ENCODE peak calls at places on chromosome 7, in four cellular contexts. One of them, this sample, is unnamed.

GRCh38 chr7:92809397-92810241 is 26.8 kb downstream of the CDK6 start:
- DNase-seq in K562: peak
- DNase-seq in HepG2: peak
- DNase-seq in A549: peak
- DNase-seq in this sample: peak

GRCh38 chr7:150378115-150378852 is 846 bp upstream of the ZNF775 start:
- DNase-seq in A549: peak
- DNase-seq in HepG2: peak
- DNase-seq in K562: peak
- DNase-seq in this sample: peak

GRCh38 chr7:54260868-54261475 is 281.2 kb upstream of the VSTM2A start:
- DNase-seq in A549: no peak
- DNase-seq in HepG2: no peak
- DNase-seq in K562: no peak
- DNase-seq in this sample: no peak

GRCh38 chr7:95736635-95737034 is 35.7 kb upstream of the DYNC1I1 start:
- DNase-seq in HepG2: no peak
- DNase-seq in K562: no peak
- DNase-seq in A549: no peak
- DNase-seq in this sample: no peak

GRCh38 chr7:108618056-108618455 is 48.4 kb downstream of the DNAJB9 start:
- DNase-seq in K562: no peak
- DNase-seq in HepG2: no peak
- DNase-seq in A549: no peak
- DNase-seq in this sample: no peak

GRCh38 chr7:50497068-50497642 is 47.0 kb upstream of the FIGNL1 start:
- DNase-seq in K562: peak
- DNase-seq in A549: no peak
- DNase-seq in HepG2: no peak
- DNase-seq in this sample: no peak

GRCh38 chr7:55261386-55261770 is 103.8 kb upstream of the LANCL2 start:
- DNase-seq in A549: no peak
- DNase-seq in K562: no peak
- DNase-seq in HepG2: no peak
- DNase-seq in this sample: no peak

GRCh38 chr7:79664884-79665676 is 211.6 kb upstream of the MAGI2 start:
- DNase-seq in HepG2: no peak
- DNase-seq in A549: no peak
- DNase-seq in K562: no peak
- DNase-seq in this sample: no peak

GRCh38 chr7:133358728-133359127 is 105.8 kb downstream of the EXOC4 start:
- DNase-seq in K562: no peak
- DNase-seq in A549: no peak
- DNase-seq in HepG2: no peak
- DNase-seq in this sample: no peak
- TF ChIP-seq MAX in K562: no peak
- TF ChIP-seq MAX in A549: no peak
- TF ChIP-seq MAX in HepG2: no peak
- TF ChIP-seq MAX in this sample: no peak

DNA sequence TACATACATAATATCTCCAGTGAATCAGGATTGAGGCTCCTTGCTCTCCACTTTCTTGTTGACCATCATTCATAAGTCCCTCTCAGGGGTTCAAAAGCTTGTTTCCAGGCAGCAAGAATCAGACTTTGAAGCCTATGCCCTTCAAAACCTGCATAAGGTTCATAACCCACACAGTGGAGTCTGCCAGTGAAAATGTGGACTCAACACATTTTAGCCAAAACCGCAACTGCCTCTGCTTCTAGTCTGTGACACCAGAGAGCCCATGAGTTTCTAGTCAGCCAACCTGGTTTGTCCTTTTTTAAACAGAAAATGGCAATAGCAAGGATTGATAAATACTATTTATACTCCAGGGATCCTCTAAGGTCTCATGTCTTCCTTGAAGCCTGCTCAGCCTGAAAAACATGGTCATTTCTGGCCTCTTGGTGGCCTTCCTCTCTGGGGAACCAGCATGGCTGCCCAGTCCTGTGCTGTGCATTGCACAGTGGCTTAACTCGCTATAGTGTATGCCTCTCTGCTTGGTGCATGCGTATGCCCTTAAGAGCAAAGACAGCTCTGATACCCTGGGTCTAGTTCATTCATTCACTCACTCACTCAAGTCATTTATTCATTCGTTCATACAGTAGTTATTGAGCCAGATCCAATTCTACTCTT is 67.5 kb downstream of the WIPF3 start:
- DNase-seq in K562: no peak
- DNase-seq in A549: no peak
- DNase-seq in HepG2: no peak
- DNase-seq in this sample: no peak
- TF ChIP-seq HMGXB4 in K562: no peak
- TF ChIP-seq HMGXB4 in A549: no peak
- TF ChIP-seq HMGXB4 in HepG2: no peak
- TF ChIP-seq HMGXB4 in this sample: no peak

DNA sequence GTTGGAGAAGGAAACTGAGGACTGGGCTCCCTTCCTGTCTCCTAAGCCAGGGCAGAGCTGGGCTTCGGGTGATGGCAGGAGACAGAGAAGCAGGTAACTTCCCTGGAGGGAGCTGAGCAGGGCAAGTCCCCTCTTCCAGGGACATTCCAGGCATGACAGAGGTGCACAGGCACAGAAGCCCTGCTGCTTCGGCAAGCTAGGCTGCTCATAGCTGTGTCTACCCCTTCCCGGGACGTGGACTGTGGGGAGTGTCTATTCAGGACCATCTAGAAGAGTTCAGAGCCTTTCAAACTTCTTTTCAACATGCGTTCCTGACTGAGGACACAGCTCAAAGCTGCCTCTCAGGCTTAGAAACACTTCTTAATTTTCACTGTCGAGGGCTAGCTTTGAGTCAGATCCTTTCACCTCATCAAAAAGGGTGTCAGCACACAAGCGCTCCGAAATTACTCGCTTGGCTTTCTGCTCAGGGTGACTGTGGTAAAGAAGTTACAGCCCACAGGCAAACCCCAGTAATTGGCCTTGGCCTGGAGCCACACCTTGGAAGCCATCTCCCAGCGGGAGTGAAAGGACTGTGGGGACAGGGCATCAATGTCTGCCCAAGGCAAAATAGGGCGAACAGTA is 63.7 kb upstream of the STEAP1B start:
- DNase-seq in A549: no peak
- DNase-seq in HepG2: no peak
- DNase-seq in K562: peak
- DNase-seq in this sample: peak
- TF ChIP-seq MAX in A549: no peak
- TF ChIP-seq MAX in HepG2: no peak
- TF ChIP-seq MAX in K562: no peak
- TF ChIP-seq MAX in this sample: no peak

DNA sequence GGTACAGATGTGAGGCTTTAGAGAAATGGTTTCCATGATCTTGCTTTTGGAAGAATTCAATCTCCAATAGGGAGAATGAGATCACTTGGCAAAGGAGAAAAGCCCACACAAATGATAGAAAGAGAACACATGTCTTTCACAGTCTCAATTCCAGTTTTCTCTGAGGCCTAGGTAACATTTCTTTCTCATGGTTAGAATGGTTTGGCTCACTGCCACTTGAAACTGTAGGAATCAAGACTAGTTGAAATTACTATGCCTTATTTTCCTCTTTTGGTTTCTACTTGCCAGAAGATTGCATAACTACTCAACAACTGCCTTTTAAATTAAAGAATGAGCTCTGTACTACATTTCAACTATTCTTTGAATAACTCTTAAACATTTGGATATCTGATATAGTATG is 276.6 kb upstream of the TEX47 start:
- DNase-seq in HepG2: no peak
- DNase-seq in K562: no peak
- DNase-seq in A549: no peak
- DNase-seq in this sample: no peak
- TF ChIP-seq HMGXB4 in HepG2: no peak
- TF ChIP-seq HMGXB4 in K562: no peak
- TF ChIP-seq HMGXB4 in A549: no peak
- TF ChIP-seq HMGXB4 in this sample: no peak

DNA sequence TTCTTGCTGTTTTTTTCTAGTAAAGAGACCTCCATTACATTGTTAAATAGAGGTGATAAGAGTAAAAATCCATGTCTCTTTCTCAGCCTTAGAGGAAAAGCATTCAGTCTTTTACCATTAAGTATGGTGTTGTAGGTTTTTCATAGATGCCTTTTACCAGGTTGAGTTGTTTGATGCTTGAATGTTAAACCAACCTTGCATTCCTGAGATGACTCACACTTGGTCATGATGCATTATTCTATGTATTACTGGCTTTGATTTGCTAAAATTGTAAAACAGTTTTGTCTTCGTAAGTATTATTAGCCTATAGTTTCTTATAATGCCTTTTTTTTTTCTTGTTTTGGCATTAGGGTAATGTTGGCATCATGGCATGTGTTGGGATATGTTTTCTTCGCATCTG is 90.0 kb downstream of the ANKRD61 start:
- DNase-seq in K562: no peak
- DNase-seq in A549: no peak
- DNase-seq in HepG2: no peak
- DNase-seq in this sample: no peak
- TF ChIP-seq MAX in K562: no peak
- TF ChIP-seq MAX in A549: no peak
- TF ChIP-seq MAX in HepG2: no peak
- TF ChIP-seq MAX in this sample: no peak

DNA sequence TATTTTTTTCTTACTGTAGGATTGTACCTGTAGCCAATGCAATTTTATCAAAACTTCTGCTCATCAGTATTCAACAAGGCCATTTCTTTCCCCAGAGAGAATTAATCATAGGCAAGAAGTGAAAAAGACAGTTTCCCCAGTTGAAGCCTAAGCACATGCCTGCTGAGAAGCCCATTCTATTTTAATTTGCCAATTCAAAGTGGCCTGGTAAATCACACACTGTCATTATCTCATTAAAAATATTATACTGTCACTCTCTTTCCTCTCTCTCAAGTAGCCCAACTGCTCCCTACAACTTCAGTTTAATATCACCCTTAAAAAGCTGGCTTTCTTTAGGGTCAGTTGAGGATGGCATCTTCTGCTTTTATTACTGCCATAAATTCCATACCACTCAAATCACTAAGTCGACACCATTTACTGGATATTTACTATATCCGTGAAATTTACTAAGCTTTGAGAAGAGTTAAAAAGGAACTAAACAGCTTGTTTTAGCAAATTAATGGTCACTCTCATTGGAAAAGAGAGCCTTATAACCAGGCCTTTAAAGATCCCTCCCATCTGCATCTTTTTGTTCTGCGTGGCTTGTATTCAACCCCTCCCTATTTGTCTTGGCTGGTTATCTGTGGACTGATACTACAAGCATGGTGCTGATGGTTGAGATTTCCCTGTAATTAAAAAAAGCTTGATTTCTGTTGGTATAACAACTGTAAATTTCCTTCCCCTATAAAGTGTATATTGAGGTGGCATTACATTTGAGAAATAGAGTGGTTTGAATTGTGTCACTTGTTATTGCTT is 30.6 kb downstream of the COL28A1 start:
- DNase-seq in A549: no peak
- DNase-seq in K562: no peak
- DNase-seq in HepG2: no peak
- DNase-seq in this sample: no peak
- TF ChIP-seq HMGXB4 in A549: no peak
- TF ChIP-seq HMGXB4 in K562: no peak
- TF ChIP-seq HMGXB4 in HepG2: no peak
- TF ChIP-seq HMGXB4 in this sample: no peak

DNA sequence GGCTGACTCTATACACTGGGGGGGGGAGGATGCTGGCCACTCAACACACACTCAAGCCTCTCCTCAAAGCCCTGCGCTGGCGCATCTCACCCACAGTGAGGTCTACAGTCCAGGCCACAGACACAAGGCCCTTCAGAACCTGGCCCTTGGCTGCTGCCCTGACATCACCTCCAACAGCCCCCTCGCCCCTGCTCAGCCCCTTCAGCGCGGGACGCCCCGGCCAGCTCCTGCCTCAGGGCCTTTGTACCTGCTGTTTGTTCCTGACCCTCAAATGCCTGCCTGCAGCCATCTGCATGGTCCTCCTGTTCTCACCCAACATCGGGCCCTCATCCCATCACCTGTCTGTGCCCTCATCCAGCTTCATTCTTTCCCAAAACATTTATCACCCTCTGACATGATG is 572.6 kb downstream of the DNAJB6 start:
- DNase-seq in K562: no peak
- DNase-seq in A549: no peak
- DNase-seq in HepG2: no peak
- DNase-seq in this sample: no peak
- TF ChIP-seq MAX in K562: no peak
- TF ChIP-seq MAX in A549: no peak
- TF ChIP-seq MAX in HepG2: no peak
- TF ChIP-seq MAX in this sample: no peak